ENCODE peak calls at places on chromosomes 4 and X, in four cellular contexts. I is stomach, P is suprapubic skin, T is SK-N-SH. M is an unnamed sample.

GRCh38 chrX:10098235-10098819 is 58.4 kb upstream of the CLCN4 start:
- DNase-seq in P (no peak), I (no peak), T (no peak), M (peak)

GRCh38 chrX:116204947-116205346 is 34.4 kb downstream of the AGTR2 start:
- DNase-seq in T (peak), P (no peak), I (no peak), M (peak)

GRCh38 chr4:71210831-71211230 is 128.0 kb upstream of the SLC4A4 start:
- DNase-seq in T (no peak), P (no peak), I (no peak), M (no peak)

GRCh38 chr4:3515646-3516045 is 16.6 kb downstream of the LRPAP1 start:
- DNase-seq in P (no peak), T (no peak), I (no peak), M (no peak)

GRCh38 chrX:15815779-15816452 is 25.6 kb downstream of the ZRSR2 start:
- DNase-seq in T (peak), P (no peak), I (no peak), M (peak)

GRCh38 chr4:84146300-84146942 is 352.7 kb downstream of the NKX6-1 start:
- DNase-seq in P (no peak), I (no peak), T (no peak), M (no peak)

GRCh38 chr4:88382621-88383020 is 4.0 kb downstream of the HERC6 start:
- DNase-seq in T (no peak), P (no peak), I (no peak), M (no peak)

GRCh38 chr4:121697626-121698025 is 846 bp upstream of the ANXA5 start:
- DNase-seq in I (no peak), P (no peak), T (no peak), M (no peak)

GRCh38 chr4:97367878-97368277 is 775.4 kb downstream of the STPG2 start:
- DNase-seq in T (no peak), P (no peak), I (no peak), M (peak)

GRCh38 chr4:95409127-95409526 is 139.6 kb downstream of the UNC5C start:
- DNase-seq in I (no peak), P (no peak), T (no peak), M (peak)

GRCh38 chrX:39459204-39459603 is 638.6 kb downstream of the BCOR start:
- DNase-seq in I (no peak), T (no peak), P (no peak), M (no peak)

GRCh38 chr4:20445933-20446723 is 194.4 kb downstream of the SLIT2 start:
- DNase-seq in I (no peak), P (no peak), T (no peak), M (no peak)

GRCh38 chr4:147029296-147029695 is 83.6 kb upstream of the TTC29 start:
- DNase-seq in P (no peak), I (no peak), T (no peak), M (no peak)

GRCh38 chr4:62053974-62054373 is 853.8 kb downstream of the ADGRL3 start:
- DNase-seq in T (no peak), I (no peak), P (no peak), M (no peak)

GRCh38 chrX:53128097-53128749 is 34.3 kb downstream of the KANTR start:
- DNase-seq in T (no peak), I (no peak), P (no peak), M (no peak)

GRCh38 chrX:148271263-148271662 is 229.2 kb upstream of the AFF2 start:
- DNase-seq in P (no peak), I (no peak), T (no peak), M (no peak)

GRCh38 chrX:8868906-8869305 is 67.7 kb upstream of the FAM9A start:
- DNase-seq in I (no peak), P (no peak), T (no peak), M (peak)

GRCh38 chr4:123304151-123305021 is 92.2 kb upstream of the SPRY1 start:
- DNase-seq in P (no peak), I (no peak), T (no peak), M (no peak)

GRCh38 chr4:62953752-62954151 is 1455.5 kb downstream of the TECRL start:
- DNase-seq in I (no peak), T (no peak), P (no peak), M (no peak)

GRCh38 chr4:53010320-53010719 is 148.2 kb downstream of the RASL11B start:
- DNase-seq in T (no peak), P (no peak), I (no peak), M (no peak)

GRCh38 chr4:26199566-26199965 is 121.2 kb upstream of the RBPJ start:
- DNase-seq in I (no peak), P (no peak), T (no peak), M (no peak)

GRCh38 chr4:30837131-30837539 is 117.0 kb downstream of the PCDH7 start:
- DNase-seq in I (no peak), P (no peak), T (no peak), M (no peak)

GRCh38 chr4:164888096-164888495 is 11.1 kb downstream of the APELA start:
- DNase-seq in I (no peak), T (no peak), P (no peak), M (no peak)

GRCh38 chr4:54998991-54999390 is 126.4 kb downstream of the KDR start:
- DNase-seq in T (no peak), P (no peak), I (no peak), M (peak)

GRCh38 chrX:111041018-111041462 is 55.0 kb upstream of the PAK3 start:
- DNase-seq in P (no peak), I (no peak), T (no peak), M (no peak)

GRCh38 chr4:36264205-36264826 is 17.1 kb upstream of the DTHD1 start:
- DNase-seq in P (no peak), I (no peak), T (no peak), M (no peak)

GRCh38 chr4:140037353-140038030 is 116.5 kb downstream of the MAML3 start:
- DNase-seq in I (no peak), P (no peak), T (no peak), M (peak)

GRCh38 chr4:63123441-63123840 is 1285.8 kb downstream of the TECRL start:
- DNase-seq in P (no peak), I (no peak), T (no peak), M (no peak)

GRCh38 chr4:109294006-109294405 is 8.5 kb downstream of the COL25A1 start:
- DNase-seq in P (no peak), I (no peak), T (peak), M (no peak)

GRCh38 chr4:111905511-111905910 is 239.7 kb upstream of the FAM241A start:
- DNase-seq in T (no peak), I (no peak), P (no peak), M (no peak)

GRCh38 chr4:9919047-9919446 is 102.2 kb downstream of the SLC2A9 start:
- DNase-seq in T (no peak), P (no peak), I (no peak), M (no peak)

GRCh38 chr4:61079427-61079826 is 120.7 kb upstream of the ADGRL3 start:
- DNase-seq in I (no peak), T (no peak), P (no peak), M (no peak)

GRCh38 chrX:94492541-94492940 is 818.5 kb downstream of the FAM133A start:
- DNase-seq in T (no peak), P (no peak), I (peak), M (no peak)

GRCh38 chr4:173991321-173991720 is 292.1 kb downstream of the FBXO8 start:
- DNase-seq in T (no peak), I (no peak), P (no peak), M (no peak)

GRCh38 chrX:134764202-134764785 is 106.0 kb upstream of the PLAC1 start:
- DNase-seq in P (no peak), I (no peak), T (peak), M (peak)

GRCh38 chr4:17094209-17094608 is 195.8 kb upstream of the LDB2 start:
- DNase-seq in T (no peak), P (no peak), I (no peak), M (no peak)
- TF ChIP-seq POLR2AphosphoS5 in T (no peak), P (no peak), I (no peak), M (no peak)

GRCh38 chrX:82384401-82384800 is 1123.7 kb upstream of the POU3F4 start:
- DNase-seq in T (no peak), I (no peak), P (no peak), M (no peak)
- TF ChIP-seq POLR2AphosphoS5 in T (no peak), I (no peak), P (no peak), M (no peak)

DNA sequence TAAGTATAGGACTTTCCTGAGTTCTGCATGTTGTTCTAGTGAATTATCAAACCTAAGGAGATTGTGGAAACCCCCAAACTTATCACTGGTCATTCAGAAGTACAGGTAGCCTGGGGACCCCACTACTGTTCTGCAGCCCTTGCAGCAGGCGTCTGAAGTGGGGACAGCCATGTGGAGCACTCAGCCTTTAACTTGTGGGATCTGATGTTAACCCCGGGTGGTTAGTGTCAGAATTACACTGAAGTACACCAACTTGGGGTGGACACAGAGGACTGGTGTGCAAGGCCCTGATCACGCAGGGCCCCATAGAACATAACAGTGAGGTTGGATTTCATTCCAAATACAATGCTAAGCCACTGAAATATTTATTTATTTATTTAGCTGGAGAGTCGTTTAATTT is 103.7 kb downstream of the SCD5 start:
- DNase-seq in P (no peak), I (no peak), T (no peak), M (no peak)
- TF ChIP-seq POLR2AphosphoS5 in P (no peak), I (no peak), T (no peak), M (no peak)

GRCh38 chr4:137952116-137952515 is 290.0 kb downstream of the SLC7A11 start:
- DNase-seq in T (no peak), P (no peak), I (no peak), M (no peak)
- TF ChIP-seq POLR2AphosphoS5 in T (no peak), P (no peak), I (no peak), M (no peak)

GRCh38 chr4:151104621-151105020 is 5.2 kb downstream of the RPS3A start:
- DNase-seq in I (no peak), P (no peak), T (no peak), M (no peak)

GRCh38 chr4:151110236-151110635 is 10.8 kb downstream of the RPS3A start:
- DNase-seq in I (no peak), P (no peak), T (no peak), M (no peak)

GRCh38 chr4:151103758-151104157 is 4.3 kb downstream of the RPS3A start:
- DNase-seq in I (no peak), P (no peak), T (no peak), M (no peak)

GRCh38 chr4:151107063-151107462 is 7.6 kb downstream of the RPS3A start:
- DNase-seq in P (no peak), T (no peak), I (no peak), M (no peak)

GRCh38 chr4:151105454-151106032 is 6.1 kb downstream of the RPS3A start:
- DNase-seq in I (no peak), T (no peak), P (no peak), M (no peak)
- TF ChIP-seq POLR2AphosphoS5 in I (no peak), T (peak), P (no peak), M (peak)

DNA sequence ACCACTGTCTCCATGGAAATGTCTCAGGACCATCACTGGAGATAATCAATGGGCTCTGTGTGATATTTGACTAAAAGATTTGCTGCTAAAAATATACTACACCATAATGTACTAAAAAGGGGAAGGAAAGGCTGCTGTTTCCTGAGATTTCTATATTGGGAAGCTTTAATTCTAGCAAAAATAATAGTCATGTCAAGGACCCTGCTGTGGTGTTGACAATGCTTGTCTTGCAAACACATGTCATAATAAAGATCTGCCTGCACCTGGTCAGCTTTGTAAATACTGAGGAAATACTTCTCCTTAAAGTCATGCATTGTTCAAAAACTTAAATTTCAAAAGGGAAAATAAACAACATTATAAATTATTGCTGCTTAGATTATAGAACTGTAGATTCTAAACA is 417.9 kb downstream of the GPM6A start:
- DNase-seq in T (no peak), I (no peak), P (no peak), M (no peak)
- TF ChIP-seq POLR2AphosphoS5 in T (no peak), I (no peak), P (no peak), M (no peak)

GRCh38 chr4:28296239-28296638 is 1435.6 kb downstream of the STIM2 start:
- DNase-seq in I (no peak), T (no peak), P (no peak), M (no peak)
- TF ChIP-seq POLR2AphosphoS5 in I (no peak), T (no peak), P (no peak), M (no peak)

GRCh38 chr4:185811509-185812364 is at the start of gene SORBS2:
- DNase-seq in P (no peak), I (peak), T (peak), M (no peak)
- TF ChIP-seq POLR2AphosphoS5 in P (no peak), I (peak), T (no peak), M (no peak)

GRCh38 chr4:126961661-126962060 is 671.1 kb upstream of the INTU start:
- DNase-seq in P (no peak), T (no peak), I (no peak), M (no peak)

GRCh38 chr4:126958482-126958881 is 674.3 kb upstream of the INTU start:
- DNase-seq in I (no peak), T (no peak), P (no peak), M (no peak)

GRCh38 chr4:126956192-126956897 is 676.4 kb upstream of the INTU start:
- DNase-seq in T (no peak), P (no peak), I (no peak), M (no peak)

GRCh38 chr4:126957555-126958440 is 675.0 kb upstream of the INTU start:
- DNase-seq in I (no peak), P (no peak), T (no peak), M (no peak)

DNA sequence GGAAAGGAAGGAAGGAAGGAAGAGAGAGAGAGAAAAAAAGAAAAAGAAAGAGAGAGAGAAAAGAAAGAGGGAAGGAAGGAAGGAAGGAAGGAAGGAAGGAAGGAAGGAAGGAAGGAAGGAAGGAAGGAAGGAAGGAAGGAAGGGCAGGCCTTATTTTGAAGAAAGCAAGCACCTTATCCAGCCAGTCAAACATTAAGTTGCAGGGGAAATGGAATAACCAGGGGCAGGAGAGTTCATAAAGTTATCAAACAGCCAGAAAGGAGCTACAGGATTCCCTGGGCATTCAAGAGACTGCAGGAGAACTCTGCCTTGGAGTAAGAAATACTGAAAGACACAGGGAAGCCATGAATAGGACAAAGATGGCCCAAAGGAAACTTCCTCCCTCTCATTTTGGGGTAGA is 672.0 kb upstream of the INTU start:
- DNase-seq in P (no peak), T (no peak), I (no peak), M (no peak)
- TF ChIP-seq POLR2AphosphoS5 in P (no peak), T (no peak), I (no peak), M (no peak)